ENCODE peak calls at places on chromosomes 3 and 15, in seven cellular contexts. Z, G, O, Q, A, U and K are unnamed samples.
A peak's percentile ranks its signal among the peaks of the same experiment; 100 is the strongest.

GRCh38 chr3:43345877-43346276 is 59.5 kb downstream of the SNRK start:
- DNase-seq in Z (no peak), G (no peak), O (no peak), Q (no peak), A (no peak), U (no peak), K (no peak)

GRCh38 chr3:174330303-174330702 is 528.8 kb upstream of the NAALADL2 start:
- DNase-seq in Z (no peak), G (no peak), O (no peak), Q (no peak), A (no peak), U (no peak), K (no peak)

GRCh38 chr15:42156266-42156922 is at the start of gene PLA2G4F:
- DNase-seq in Z (no peak), G (peak; percentile 72), O (peak; percentile 51), Q (no peak), A (no peak), U (no peak), K (no peak)

GRCh38 chr15:67125589-67126502 is 60.4 kb downstream of the SMAD3 start:
- DNase-seq in Z (no peak), G (no peak), O (peak; percentile 93), Q (no peak), A (no peak), U (peak; percentile 79), K (no peak)

GRCh38 chr3:59655616-59656015 is 605.8 kb upstream of the CFAP20DC start:
- DNase-seq in Z (no peak), G (no peak), O (no peak), Q (no peak), A (no peak), U (no peak), K (no peak)

GRCh38 chr3:106213954-106214353 is 345.1 kb upstream of the CBLB start:
- DNase-seq in Z (no peak), G (no peak), O (no peak), Q (no peak), A (no peak), U (no peak), K (no peak)

GRCh38 chr15:70095387-70096214 is 2.1 kb downstream of the TLE3 start:
- DNase-seq in Z (peak; percentile 83), G (peak; percentile 88), O (peak; percentile 73), Q (peak; percentile 50), A (peak; percentile 44), U (no peak), K (no peak)

GRCh38 chr3:124057453-124057852 is 65.5 kb upstream of the ROPN1 start:
- DNase-seq in Z (no peak), G (peak; percentile 7), O (peak; percentile 84), Q (no peak), A (peak; percentile 61), U (peak; percentile 44), K (no peak)

GRCh38 chr15:75928680-75929608 is 25.3 kb downstream of the FBXO22 start:
- DNase-seq in Z (peak; percentile 63), G (peak; percentile 87), O (no peak), Q (no peak), A (peak; percentile 64), U (no peak), K (peak; percentile 24)

GRCh38 chr3:7879572-7879971 is 622.1 kb upstream of the LMCD1 start:
- DNase-seq in Z (no peak), G (no peak), O (no peak), Q (no peak), A (no peak), U (no peak), K (no peak)

GRCh38 chr3:156643729-156644389 is 30.5 kb upstream of the TIPARP start:
- DNase-seq in Z (no peak), G (no peak), O (no peak), Q (peak; percentile 49), A (no peak), U (no peak), K (no peak)

GRCh38 chr3:136075816-136076215 is 110.3 kb downstream of the PPP2R3A start:
- DNase-seq in Z (no peak), G (no peak), O (no peak), Q (no peak), A (no peak), U (no peak), K (no peak)

GRCh38 chr3:121063628-121064027 is 155.6 kb downstream of the STXBP5L start:
- DNase-seq in Z (peak; percentile 2), G (peak; percentile 67), O (no peak), Q (no peak), A (no peak), U (no peak), K (no peak)

GRCh38 chr15:65249641-65250040 is 37.0 kb downstream of the PARP16 start:
- DNase-seq in Z (no peak), G (no peak), O (no peak), Q (peak; percentile 4), A (no peak), U (no peak), K (no peak)

GRCh38 chr3:108283006-108283405 is 13.3 kb upstream of the HHLA2 start:
- DNase-seq in Z (no peak), G (no peak), O (no peak), Q (no peak), A (no peak), U (no peak), K (no peak)

GRCh38 chr3:159748408-159748807 is 240.2 kb upstream of the IL12A start:
- DNase-seq in Z (no peak), G (no peak), O (no peak), Q (no peak), A (no peak), U (no peak), K (no peak)

GRCh38 chr3:88044411-88044810 is 14.4 kb downstream of the CGGBP1 start:
- DNase-seq in Z (no peak), G (no peak), O (no peak), Q (no peak), A (no peak), U (no peak), K (no peak)

GRCh38 chr3:136804813-136805212 is 14.1 kb upstream of the SLC35G2 start:
- DNase-seq in Z (no peak), G (no peak), O (no peak), Q (no peak), A (peak; percentile 19), U (no peak), K (no peak)

GRCh38 chr3:171901615-171902312 is 58.6 kb downstream of the TMEM212 start:
- DNase-seq in Z (no peak), G (no peak), O (no peak), Q (no peak), A (no peak), U (no peak), K (no peak)

GRCh38 chr15:58148633-58149032 is 10.5 kb downstream of the AQP9 start:
- DNase-seq in Z (no peak), G (no peak), O (no peak), Q (no peak), A (no peak), U (no peak), K (no peak)

GRCh38 chr15:85401108-85401765 is 20.8 kb downstream of the AKAP13 start:
- DNase-seq in Z (no peak), G (no peak), O (no peak), Q (no peak), A (no peak), U (no peak), K (no peak)

GRCh38 chr15:79101866-79102581 is 11.4 kb upstream of the RASGRF1 start:
- DNase-seq in Z (no peak), G (no peak), O (no peak), Q (no peak), A (no peak), U (no peak), K (no peak)

GRCh38 chr3:58497074-58497473 is 5.2 kb downstream of the KCTD6 start:
- DNase-seq in Z (peak; percentile 54), G (peak; percentile 66), O (no peak), Q (no peak), A (no peak), U (no peak), K (peak; percentile 74)

GRCh38 chr15:34359416-34359815 is 7.6 kb downstream of the LPCAT4 start:
- DNase-seq in Z (no peak), G (no peak), O (no peak), Q (no peak), A (no peak), U (no peak), K (no peak)

GRCh38 chr3:48826451-48826850 is 21.2 kb downstream of the PRKAR2A start:
- DNase-seq in Z (no peak), G (no peak), O (no peak), Q (no peak), A (no peak), U (no peak), K (no peak)

GRCh38 chr3:35184775-35185174 is 454.6 kb upstream of the ARPP21 start:
- DNase-seq in Z (no peak), G (no peak), O (no peak), Q (no peak), A (no peak), U (no peak), K (no peak)

GRCh38 chr3:44584646-44585501 is at the start of gene ZNF660:
- DNase-seq in Z (no peak), G (peak; percentile 96), O (peak; percentile 80), Q (no peak), A (peak; percentile 83), U (peak; percentile 49), K (peak; percentile 90)
- H3K4me1 ChIP-seq in Z (no peaks in the 10 kb centered on the region), G (peaks cover 4% of the 10 kb centered on the region), O (peaks cover 14% of the 10 kb centered on the region), Q (no peaks in the 10 kb centered on the region), A (no peaks in the 10 kb centered on the region), U (peaks cover 21% of the 10 kb centered on the region), K (peaks cover 9% of the 10 kb centered on the region)

GRCh38 chr3:167919590-167919989 is 176.1 kb downstream of the GOLIM4 start:
- DNase-seq in Z (no peak), G (no peak), O (no peak), Q (no peak), A (no peak), U (no peak), K (no peak)

GRCh38 chr3:167918686-167919085 is 177.0 kb downstream of the GOLIM4 start:
- DNase-seq in Z (no peak), G (no peak), O (no peak), Q (no peak), A (no peak), U (no peak), K (no peak)

GRCh38 chr3:167917969-167918368 is 177.8 kb downstream of the GOLIM4 start:
- DNase-seq in Z (no peak), G (no peak), O (no peak), Q (no peak), A (no peak), U (no peak), K (no peak)

GRCh38 chr3:167920747-167921146 is 175.0 kb downstream of the GOLIM4 start:
- DNase-seq in Z (no peak), G (no peak), O (no peak), Q (no peak), A (no peak), U (no peak), K (no peak)
- H3K4me1 ChIP-seq in Z (no peaks in the 10 kb centered on the region), G (no peaks in the 10 kb centered on the region), O (no peaks in the 10 kb centered on the region), Q (no peaks in the 10 kb centered on the region), A (no peaks in the 10 kb centered on the region), U (no peaks in the 10 kb centered on the region), K (no peaks in the 10 kb centered on the region)

GRCh38 chr3:150739200-150739863 is 23.6 kb downstream of the SIAH2 start:
- DNase-seq in Z (no peak), G (no peak), O (no peak), Q (no peak), A (no peak), U (no peak), K (no peak)
- H3K4me1 ChIP-seq in Z (peaks cover 23% of the 10 kb centered on the region), G (peaks cover 27% of the 10 kb centered on the region), O (peaks cover 25% of the 10 kb centered on the region), Q (peaks cover 20% of the 10 kb centered on the region), A (peaks cover 10% of the 10 kb centered on the region), U (peaks cover 81% of the 10 kb centered on the region), K (peaks cover 2% of the 10 kb centered on the region)

DNA sequence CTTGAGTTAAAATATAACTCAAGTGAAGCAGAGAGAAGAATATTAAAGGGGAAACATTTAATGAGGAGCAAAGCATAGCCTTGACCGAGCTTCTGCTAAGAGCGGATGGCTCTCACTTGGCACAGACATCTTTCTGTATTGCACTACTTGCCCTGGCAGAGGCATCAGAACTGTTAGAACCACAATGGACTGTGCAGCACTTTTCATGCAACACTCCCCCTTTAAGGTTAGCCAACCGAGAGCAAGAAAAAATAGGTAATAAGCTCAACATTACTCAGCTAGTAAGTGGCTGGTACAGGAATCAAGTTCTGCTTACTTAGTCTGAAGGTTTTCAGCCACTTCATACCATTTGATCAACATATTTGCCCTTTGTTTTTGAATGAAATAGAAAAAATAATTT is 33.7 kb downstream of the CRTC3 start:
- DNase-seq in Z (no peak), G (no peak), O (no peak), Q (no peak), A (no peak), U (no peak), K (no peak)
- H3K4me1 ChIP-seq in Z (peaks cover 10% of the 10 kb centered on the region), G (peaks cover 12% of the 10 kb centered on the region), O (peaks cover 66% of the 10 kb centered on the region), Q (peaks cover 84% of the 10 kb centered on the region), A (peaks cover 12% of the 10 kb centered on the region), U (peaks cover 94% of the 10 kb centered on the region), K (peaks cover 15% of the 10 kb centered on the region)